ENCODE peak calls at places on chromosomes 3 and 15, in eight cellular contexts. Z is HS-27A; D is HFF-Myc; H is colonic mucosa; G is B cell; X is CD8-positive, alpha-beta memory T cell; N is naive thymus-derived CD8-positive, alpha-beta T cell; K is HFFc6. F is an unnamed sample.

GRCh38 chr3:141875893-141876380 is 506 bp upstream of the ATP1B3 start:
- DNase-seq in G (no peak), D (peak), Z (no peak), H (peak), K (peak), X (no peak), N (peak), F (peak)

GRCh38 chr15:40072216-40072990 is 33.4 kb upstream of the SRP14 start:
- DNase-seq in H (no peak), G (no peak), K (no peak), D (no peak), Z (no peak), N (no peak), X (no peak), F (no peak)

GRCh38 chr3:172856766-172857742 is 106.5 kb downstream of the ECT2 start:
- DNase-seq in H (no peak), Z (no peak), G (no peak), K (no peak), N (no peak), X (no peak), D (no peak), F (no peak)

GRCh38 chr3:107756649-107757048 is 233.9 kb downstream of the BBX start:
- DNase-seq in N (no peak), D (no peak), Z (no peak), X (no peak), K (peak), G (no peak), H (no peak), F (no peak)

GRCh38 chr3:81442758-81443456 is 318.5 kb downstream of the GBE1 start:
- DNase-seq in D (no peak), Z (no peak), K (no peak), G (no peak), X (no peak), N (no peak), H (no peak), F (no peak)

GRCh38 chr3:126056681-126057546 is 27.0 kb downstream of the SLC41A3 start:
- DNase-seq in Z (no peak), G (no peak), N (no peak), H (no peak), X (no peak), K (peak), D (no peak), F (no peak)

GRCh38 chr3:85801955-85802354 is 843.2 kb downstream of the CADM2 start:
- DNase-seq in D (no peak), N (no peak), G (no peak), H (no peak), Z (no peak), K (no peak), X (no peak), F (no peak)

GRCh38 chr3:21392521-21392920 is 358.5 kb downstream of the ZNF385D start:
- DNase-seq in X (no peak), N (no peak), G (no peak), Z (no peak), D (no peak), K (peak), H (no peak), F (no peak)

GRCh38 chr3:24253336-24253735 is 241.3 kb downstream of the THRB start:
- DNase-seq in G (no peak), N (no peak), X (no peak), H (no peak), K (no peak), D (no peak), Z (no peak), F (no peak)

GRCh38 chr15:35548435-35548834 is 2.5 kb upstream of the DPH6 start:
- DNase-seq in G (no peak), D (no peak), Z (no peak), N (no peak), H (no peak), K (no peak), X (no peak), F (no peak)

GRCh38 chr15:95341686-95342085 is 988.8 kb upstream of the NR2F2 start:
- DNase-seq in N (no peak), K (no peak), X (no peak), H (no peak), G (no peak), Z (no peak), D (no peak), F (no peak)

GRCh38 chr3:77102916-77103769 is 63.2 kb downstream of the ROBO2 start:
- DNase-seq in D (no peak), X (no peak), Z (no peak), H (no peak), N (no peak), G (no peak), K (no peak), F (no peak)

GRCh38 chr15:89129123-89129815 is 41.0 kb downstream of the ABHD2 start:
- DNase-seq in H (peak), D (no peak), Z (peak), K (no peak), X (peak), N (peak), G (peak), F (peak)

GRCh38 chr3:39542588-39542988 is 75.1 kb downstream of the MOBP start:
- DNase-seq in K (no peak), Z (no peak), H (no peak), N (no peak), D (no peak), X (no peak), G (no peak), F (no peak)

GRCh38 chr15:90603893-90604292 is 74.2 kb downstream of the CRTC3 start:
- DNase-seq in X (no peak), G (peak), D (no peak), H (peak), N (peak), K (peak), Z (no peak), F (peak)

GRCh38 chr3:26068890-26069289 is 279.0 kb downstream of the OXSM start:
- DNase-seq in D (no peak), K (no peak), X (no peak), Z (no peak), H (no peak), G (no peak), N (no peak), F (no peak)

GRCh38 chr3:172103724-172104123 is 64.3 kb downstream of the FNDC3B start:
- DNase-seq in N (no peak), Z (peak), K (peak), H (no peak), D (no peak), X (no peak), G (no peak), F (no peak)

GRCh38 chr3:14200841-14201240 is 22.2 kb downstream of the LSM3 start:
- DNase-seq in X (no peak), H (no peak), G (no peak), N (no peak), Z (no peak), K (no peak), D (no peak), F (no peak)

GRCh38 chr3:29353807-29354206 is 72.9 kb downstream of the RBMS3 start:
- DNase-seq in D (no peak), Z (no peak), K (no peak), H (no peak), G (no peak), X (no peak), N (no peak), F (no peak)

GRCh38 chr15:99486371-99487336 is 79.1 kb upstream of the MEF2A start:
- DNase-seq in K (peak), G (no peak), H (peak), D (peak), N (no peak), X (no peak), Z (peak), F (no peak)

GRCh38 chr3:121411554-121411953 is 134.2 kb downstream of the POLQ start:
- DNase-seq in D (no peak), H (no peak), G (no peak), K (peak), N (no peak), X (no peak), Z (no peak), F (no peak)

GRCh38 chr15:29749365-29750086 is 72.7 kb downstream of the TJP1 start:
- DNase-seq in G (no peak), K (no peak), N (no peak), Z (no peak), D (no peak), H (no peak), X (no peak), F (no peak)

GRCh38 chr3:1196997-1197396 is 104.2 kb downstream of the CNTN6 start:
- DNase-seq in K (no peak), H (no peak), D (no peak), Z (no peak), N (no peak), X (no peak), G (no peak), F (no peak)

GRCh38 chr15:71749500-71749899 is 60.9 kb upstream of the NR2E3 start:
- DNase-seq in H (no peak), G (no peak), Z (no peak), N (no peak), D (no peak), K (no peak), X (no peak), F (no peak)

GRCh38 chr15:70806992-70807712 is 43.8 kb upstream of the UACA start:
- DNase-seq in H (no peak), D (no peak), N (no peak), K (no peak), X (no peak), G (no peak), Z (no peak), F (no peak)

GRCh38 chr15:67019069-67019468 is 46.3 kb upstream of the SMAD3 start:
- DNase-seq in K (no peak), D (no peak), N (no peak), H (no peak), X (no peak), G (no peak), Z (no peak), F (no peak)

GRCh38 chr3:81958967-81959625 is 197.7 kb upstream of the GBE1 start:
- DNase-seq in H (no peak), G (no peak), X (no peak), N (no peak), K (no peak), Z (no peak), D (peak), F (no peak)

GRCh38 chr15:32849769-32850668 is 132.2 kb downstream of the GREM1 start:
- DNase-seq in N (no peak), H (no peak), K (peak), Z (peak), D (no peak), G (no peak), X (no peak), F (no peak)

GRCh38 chr3:182979719-182980191 is 583 bp downstream of the DCUN1D1 start:
- DNase-seq in G (peak), H (peak), D (no peak), X (peak), Z (no peak), K (no peak), N (peak), F (no peak)

GRCh38 chr3:129594907-129595390 is 11.5 kb downstream of the PLXND1 start:
- DNase-seq in H (no peak), N (no peak), X (no peak), G (no peak), K (no peak), Z (no peak), D (no peak), F (no peak)

GRCh38 chr3:64216706-64217105 is 8.6 kb downstream of the PRICKLE2 start:
- DNase-seq in D (no peak), X (no peak), K (no peak), N (no peak), Z (no peak), H (no peak), G (no peak), F (no peak)

GRCh38 chr3:108477511-108478147 is 32.8 kb downstream of the MYH15 start:
- DNase-seq in G (peak), K (peak), X (peak), N (peak), D (no peak), H (peak), Z (no peak), F (peak)

GRCh38 chr3:71395927-71396695 is 187.4 kb downstream of the FOXP1 start:
- DNase-seq in G (no peak), N (no peak), K (peak), D (no peak), X (no peak), H (no peak), Z (no peak), F (no peak)

F was measured in T-cell.